ENCODE peak calls at places on chromosomes 11 and 22, in four cellular contexts. One of them, this sample, is unnamed.

GRCh38 chr11:114163231-114163631 is 103.7 kb downstream of the ZBTB16 start:
- DNase-seq in GM12891: no peak
- DNase-seq in K562: no peak
- DNase-seq in GM12878: no peak
- DNase-seq in this sample: no peak

GRCh38 chr22:38727530-38728451 is 22.0 kb downstream of the GTPBP1 start:
- DNase-seq in GM12891: no peak
- DNase-seq in K562: no peak
- DNase-seq in GM12878: no peak
- DNase-seq in this sample: no peak

GRCh38 chr11:92662580-92662979 is 306.9 kb upstream of the MTNR1B start:
- DNase-seq in GM12891: no peak
- DNase-seq in K562: no peak
- DNase-seq in GM12878: no peak
- DNase-seq in this sample: no peak

GRCh38 chr22:47783433-47784366 is 1021.2 kb downstream of the TBC1D22A start:
- DNase-seq in GM12891: no peak
- DNase-seq in K562: no peak
- DNase-seq in GM12878: no peak
- DNase-seq in this sample: no peak

GRCh38 chr11:86588566-86589090 is 83.8 kb downstream of the ME3 start:
- DNase-seq in GM12891: no peak
- DNase-seq in K562: no peak
- DNase-seq in GM12878: no peak
- DNase-seq in this sample: no peak

GRCh38 chr22:34866501-34867171 is 199.3 kb upstream of the ISX start:
- DNase-seq in GM12891: no peak
- DNase-seq in K562: no peak
- DNase-seq in GM12878: no peak
- DNase-seq in this sample: no peak

GRCh38 chr11:134164490-134165370 is 59.0 kb downstream of the NCAPD3 start:
- DNase-seq in GM12891: no peak
- DNase-seq in K562: no peak
- DNase-seq in GM12878: no peak
- DNase-seq in this sample: no peak

GRCh38 chr11:12157241-12157661 is 46.9 kb downstream of the MICAL2 start:
- DNase-seq in GM12891: no peak
- DNase-seq in K562: no peak
- DNase-seq in GM12878: no peak
- DNase-seq in this sample: peak; percentile 21

GRCh38 chr11:119854521-119854920 is 125.5 kb upstream of the NECTIN1 start:
- DNase-seq in GM12891: no peak
- DNase-seq in K562: no peak
- DNase-seq in GM12878: no peak
- DNase-seq in this sample: no peak

GRCh38 chr22:46602025-46602424 is 18.2 kb upstream of the GRAMD4 start:
- DNase-seq in GM12891: no peak
- DNase-seq in K562: no peak
- DNase-seq in GM12878: no peak
- DNase-seq in this sample: peak; percentile 97

GRCh38 chr11:73331138-73331916 is 23.3 kb downstream of the ARHGEF17 start:
- DNase-seq in GM12891: no peak
- DNase-seq in K562: peak; percentile 62
- DNase-seq in GM12878: no peak
- DNase-seq in this sample: no peak

GRCh38 chr11:69592986-69593385 is 48.0 kb upstream of the CCND1 start:
- DNase-seq in GM12891: no peak
- DNase-seq in K562: no peak
- DNase-seq in GM12878: no peak
- DNase-seq in this sample: no peak
- TF ChIP-seq SPI1 in GM12891: no peak
- TF ChIP-seq SPI1 in K562: no peak
- TF ChIP-seq SPI1 in GM12878: no peak
- TF ChIP-seq SPI1 in this sample: no peak

GRCh38 chr11:67433536-67434394 is 3.7 kb downstream of the PTPRCAP start:
- DNase-seq in GM12891: no peak
- DNase-seq in K562: no peak
- DNase-seq in GM12878: no peak
- DNase-seq in this sample: no peak
- TF ChIP-seq SPI1 in GM12891: no peak
- TF ChIP-seq SPI1 in K562: no peak
- TF ChIP-seq SPI1 in GM12878: no peak
- TF ChIP-seq SPI1 in this sample: no peak

DNA sequence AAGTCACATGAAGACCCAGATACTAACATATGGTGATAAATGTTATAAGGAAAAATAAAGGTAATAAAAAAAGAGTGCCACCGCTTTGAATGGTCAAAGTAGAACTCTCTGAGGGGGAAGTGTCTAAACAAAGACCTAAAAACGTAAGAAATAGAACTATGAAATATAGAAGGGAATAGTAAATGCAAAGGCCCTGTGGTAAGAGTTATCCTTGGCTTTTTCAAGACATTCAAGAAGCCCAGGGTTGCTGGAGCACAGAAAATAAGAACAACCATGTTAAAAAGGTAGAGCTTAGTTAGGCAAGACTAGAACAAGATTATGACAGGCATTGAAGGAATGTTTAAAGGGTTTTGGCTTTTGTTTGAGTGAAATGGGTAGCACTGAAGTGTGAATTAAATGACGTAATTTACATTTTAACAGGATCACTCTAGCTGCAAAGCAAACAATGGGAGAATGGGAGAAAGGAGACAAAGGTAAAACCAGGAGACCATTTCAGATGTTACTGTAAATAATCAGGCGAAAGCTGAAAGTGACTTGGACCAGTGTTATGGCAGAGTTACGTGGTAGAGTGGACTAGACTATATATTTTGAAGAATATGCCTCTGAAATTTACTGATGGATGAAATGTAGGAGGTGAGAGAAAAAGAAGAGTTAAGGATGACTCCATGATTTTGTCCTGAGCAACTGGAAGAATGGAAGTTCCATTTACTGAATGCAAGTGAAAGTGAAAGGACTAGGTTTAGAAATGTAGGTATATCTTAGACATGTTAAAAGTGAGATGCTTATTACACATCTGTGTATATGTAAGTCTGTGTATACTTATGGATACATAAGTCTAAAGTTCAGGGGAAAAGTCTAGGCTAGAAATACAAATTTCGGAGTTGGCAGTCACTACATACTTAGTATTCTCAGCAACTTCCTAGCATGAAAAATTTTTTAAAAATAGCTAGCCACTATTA is 28.5 kb downstream of the BTBD10 start:
- DNase-seq in GM12891: no peak
- DNase-seq in K562: no peak
- DNase-seq in GM12878: no peak
- DNase-seq in this sample: no peak
- TF ChIP-seq SPI1 in GM12891: no peak
- TF ChIP-seq SPI1 in K562: no peak
- TF ChIP-seq SPI1 in GM12878: no peak
- TF ChIP-seq SPI1 in this sample: no peak

DNA sequence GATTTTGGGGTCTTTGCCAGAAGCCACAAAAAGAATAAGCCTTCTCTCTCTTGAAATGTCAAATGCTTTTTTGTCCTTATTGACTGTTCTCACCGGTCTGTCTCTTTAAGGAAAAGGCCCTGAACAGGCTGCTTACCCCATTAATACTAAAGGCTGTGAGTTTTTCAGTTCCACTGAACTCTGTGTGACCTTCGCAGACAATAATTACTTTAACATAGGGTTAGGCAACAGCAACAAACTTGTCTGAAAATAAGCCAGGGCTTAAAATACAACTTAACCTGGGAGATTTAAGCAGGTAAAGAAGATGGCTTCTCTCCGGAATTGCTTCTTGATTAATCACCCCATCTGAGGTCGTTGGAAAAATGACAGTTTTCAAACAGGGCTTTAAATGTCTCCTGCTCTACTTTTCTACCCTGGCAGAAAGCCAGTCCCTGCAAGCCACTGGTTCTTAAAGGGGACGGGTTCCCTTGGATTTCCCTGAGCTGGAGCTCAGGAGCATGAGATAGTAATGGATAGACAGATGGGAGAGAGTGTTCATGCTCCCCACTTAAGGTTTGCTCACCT is 69.4 kb downstream of the ARL14EP start:
- DNase-seq in GM12891: no peak
- DNase-seq in K562: no peak
- DNase-seq in GM12878: no peak
- DNase-seq in this sample: no peak
- TF ChIP-seq SPI1 in GM12891: no peak
- TF ChIP-seq SPI1 in K562: no peak
- TF ChIP-seq SPI1 in GM12878: no peak
- TF ChIP-seq SPI1 in this sample: no peak

DNA sequence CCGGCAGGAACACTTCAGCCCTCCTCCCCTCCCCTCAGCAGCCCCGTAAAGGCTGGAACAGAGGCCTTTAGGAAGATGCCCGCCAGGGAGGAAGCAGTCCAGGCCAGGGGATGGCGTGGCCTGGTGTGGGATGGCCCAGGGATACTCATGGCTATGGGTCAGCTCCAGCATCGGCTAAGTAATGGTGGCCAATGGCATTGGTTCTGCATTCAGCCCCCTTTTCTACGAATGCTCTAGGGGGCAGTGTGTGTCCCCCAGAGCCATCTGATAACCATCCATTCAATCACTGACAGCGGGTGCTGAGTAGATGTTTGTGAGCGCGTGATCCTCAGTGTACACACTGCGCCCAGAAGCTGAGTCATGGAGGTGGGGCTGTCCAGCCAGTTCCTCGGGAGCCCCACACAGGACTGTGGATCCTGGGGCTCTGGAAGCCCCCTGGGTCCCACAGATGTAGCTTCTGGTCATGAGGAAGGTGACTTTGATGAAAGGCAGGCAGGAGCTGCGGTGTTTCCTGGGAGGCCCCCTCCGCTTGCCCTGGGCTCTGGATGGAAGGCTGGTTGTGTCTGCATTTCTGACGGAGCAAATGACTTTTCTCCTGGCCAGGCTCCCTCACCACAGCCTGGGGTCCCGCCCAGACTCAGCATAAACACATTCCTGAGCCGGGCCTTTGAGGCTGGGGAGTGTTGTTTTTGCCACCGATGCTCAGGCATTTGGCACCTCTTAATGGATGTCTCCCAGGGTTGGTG is 46.5 kb downstream of the FBLN1 start:
- DNase-seq in GM12891: no peak
- DNase-seq in K562: peak; percentile 41
- DNase-seq in GM12878: no peak
- DNase-seq in this sample: no peak
- TF ChIP-seq SPI1 in GM12891: no peak
- TF ChIP-seq SPI1 in K562: no peak
- TF ChIP-seq SPI1 in GM12878: no peak
- TF ChIP-seq SPI1 in this sample: no peak

DNA sequence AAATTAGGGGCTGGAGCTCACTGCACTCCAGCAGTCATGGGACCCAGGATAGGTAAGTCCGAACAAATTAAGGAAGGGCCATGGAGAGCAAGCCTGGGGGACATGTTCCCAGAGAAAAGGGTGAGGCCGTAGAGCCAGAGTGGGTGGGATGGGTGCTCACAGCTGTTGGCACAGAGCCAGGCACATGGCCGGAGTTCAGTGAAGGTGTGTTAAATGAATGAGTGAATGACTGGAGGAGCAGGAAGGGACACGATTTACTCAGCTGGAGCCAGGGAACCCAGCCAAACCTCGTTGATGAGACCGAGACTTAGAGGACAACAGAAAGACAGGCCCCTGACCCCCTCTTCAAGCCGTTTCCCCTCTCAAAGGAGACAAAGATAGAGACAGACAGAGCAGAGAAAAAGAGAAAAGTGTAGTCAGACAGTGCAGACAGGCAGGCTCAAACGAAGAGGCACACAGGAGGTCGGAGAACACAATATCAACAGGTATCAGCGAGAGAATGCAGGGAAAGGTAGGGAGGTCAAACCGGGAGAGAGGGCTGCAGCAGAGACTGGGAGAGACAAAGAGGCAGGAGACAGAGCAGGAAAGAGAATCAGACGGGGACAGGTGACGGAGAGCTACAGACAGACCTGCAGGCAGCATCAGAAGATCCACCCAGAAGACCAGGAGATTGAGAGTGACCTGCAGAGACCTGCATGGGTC is 590 bp downstream of the SLCO2B1 start:
- DNase-seq in GM12891: no peak
- DNase-seq in K562: no peak
- DNase-seq in GM12878: no peak
- DNase-seq in this sample: no peak
- TF ChIP-seq SPI1 in GM12891: no peak
- TF ChIP-seq SPI1 in K562: no peak
- TF ChIP-seq SPI1 in GM12878: no peak
- TF ChIP-seq SPI1 in this sample: no peak

GRCh38 chr11:123206671-123207421 is 11.8 kb upstream of the CLMP start:
- DNase-seq in GM12891: no peak
- DNase-seq in K562: no peak
- DNase-seq in GM12878: no peak
- DNase-seq in this sample: no peak
- TF ChIP-seq SPI1 in GM12891: no peak
- TF ChIP-seq SPI1 in K562: no peak
- TF ChIP-seq SPI1 in GM12878: no peak
- TF ChIP-seq SPI1 in this sample: no peak

GRCh38 chr11:108938604-108939003 is 273.7 kb downstream of the DDX10 start:
- DNase-seq in GM12891: no peak
- DNase-seq in K562: no peak
- DNase-seq in GM12878: no peak
- DNase-seq in this sample: no peak
- TF ChIP-seq SPI1 in GM12891: no peak
- TF ChIP-seq SPI1 in K562: no peak
- TF ChIP-seq SPI1 in GM12878: no peak
- TF ChIP-seq SPI1 in this sample: no peak